ENCODE peak calls at places on chromosomes 6 and 20, in five cellular contexts. S is upper lobe of left lung, B is GM12878, J is HepG2, X is K562. I is an unnamed sample.

GRCh38 chr20:37407117-37407566 is 61.2 kb downstream of the SRC start:
- ATAC-seq in X (peak; percentile 42), B (peak; percentile 2), S (peak; percentile 63), J (peak; percentile 5), I (peak; percentile 35)

GRCh38 chr6:403659-404655 is 12.4 kb downstream of the IRF4 start:
- ATAC-seq in S (no peak), X (peak; percentile 33), J (no peak), B (peak; percentile 25), I (no peak)

GRCh38 chr6:15689586-15690450 is 27.0 kb upstream of the DTNBP1 start:
- ATAC-seq in J (no peak), X (no peak), S (no peak), B (no peak), I (no peak)

GRCh38 chr6:81838031-81838430 is 85.5 kb upstream of the TENT5A start:
- ATAC-seq in S (peak; percentile 35), B (no peak), J (peak; percentile 54), X (no peak), I (no peak)

GRCh38 chr6:110332281-110332680 is 25.9 kb downstream of the METTL24 start:
- ATAC-seq in S (no peak), J (no peak), X (no peak), B (peak; percentile 73), I (no peak)

GRCh38 chr6:167898673-167899311 is 72.1 kb downstream of the AFDN start:
- ATAC-seq in J (no peak), S (peak; percentile 60), X (peak; percentile 59), B (peak; percentile 74), I (no peak)

GRCh38 chr6:163751032-163751525 is 336.6 kb downstream of the QKI start:
- ATAC-seq in X (no peak), J (no peak), S (no peak), B (no peak), I (no peak)

GRCh38 chr20:44598413-44599290 is 16.3 kb downstream of the PKIG start:
- ATAC-seq in X (peak; percentile 55), B (peak; percentile 75), J (peak; percentile 47), S (peak; percentile 45), I (peak; percentile 32)

GRCh38 chr6:15522856-15523529 is 139.8 kb downstream of the DTNBP1 start:
- ATAC-seq in J (no peak), X (peak; percentile 39), B (no peak), S (no peak), I (no peak)

GRCh38 chr20:5718896-5719595 is 31.2 kb upstream of the SHLD1 start:
- ATAC-seq in X (no peak), J (no peak), B (no peak), S (no peak), I (no peak)
- TF ChIP-seq POLR2AphosphoS5 in X (no peak), J (no peak), B (no peak), S (no peak), I (peak; percentile 30)

GRCh38 chr6:113172531-113172966 is 684.6 kb upstream of the MARCKS start:
- ATAC-seq in J (no peak), B (no peak), S (no peak), X (no peak), I (no peak)
- TF ChIP-seq EP300 in J (no peak), B (no peak), S (no peak), X (no peak), I (no peak)

GRCh38 chr20:39879296-39879695 is 809.7 kb downstream of the MAFB start:
- ATAC-seq in S (no peak), J (no peak), B (no peak), X (no peak), I (no peak)

GRCh38 chr20:39878809-39879208 is 810.2 kb downstream of the MAFB start:
- ATAC-seq in X (no peak), B (no peak), S (no peak), J (no peak), I (no peak)

GRCh38 chr20:39877792-39878191 is 811.2 kb downstream of the MAFB start:
- ATAC-seq in X (no peak), S (no peak), B (no peak), J (no peak), I (no peak)

GRCh38 chr20:39876974-39877615 is 811.9 kb downstream of the MAFB start:
- ATAC-seq in X (no peak), J (peak; percentile 50), B (no peak), S (no peak), I (no peak)

GRCh38 chr20:39878321-39878720 is 810.7 kb downstream of the MAFB start:
- ATAC-seq in J (no peak), S (no peak), X (no peak), B (no peak), I (no peak)
- TF ChIP-seq POLR2AphosphoS5 in J (no peak), S (no peak), X (no peak), B (no peak), I (no peak)

GRCh38 chr20:16574656-16575355 is 1.6 kb upstream of the KIF16B start:
- ATAC-seq in B (peak; percentile 80), S (peak; percentile 86), J (peak; percentile 88), X (peak; percentile 86), I (peak; percentile 83)
- TF ChIP-seq EP300 in B (no peak), S (no peak), J (no peak), X (no peak), I (no peak)

GRCh38 chr6:33771342-33772113 is 17.4 kb downstream of the LEMD2 start:
- ATAC-seq in X (peak; percentile 95), B (peak; percentile 89), S (peak; percentile 92), J (peak; percentile 62), I (peak; percentile 85)

GRCh38 chr6:33772902-33773472 is 15.9 kb downstream of the LEMD2 start:
- ATAC-seq in B (no peak), X (no peak), S (no peak), J (no peak), I (no peak)

GRCh38 chr6:33770116-33770832 is 18.7 kb downstream of the LEMD2 start:
- ATAC-seq in J (no peak), S (no peak), B (no peak), X (no peak), I (no peak)

GRCh38 chr6:33770833-33771341 is 18.0 kb downstream of the LEMD2 start:
- ATAC-seq in J (no peak), S (no peak), X (no peak), B (no peak), I (peak; percentile 5)

DNA sequence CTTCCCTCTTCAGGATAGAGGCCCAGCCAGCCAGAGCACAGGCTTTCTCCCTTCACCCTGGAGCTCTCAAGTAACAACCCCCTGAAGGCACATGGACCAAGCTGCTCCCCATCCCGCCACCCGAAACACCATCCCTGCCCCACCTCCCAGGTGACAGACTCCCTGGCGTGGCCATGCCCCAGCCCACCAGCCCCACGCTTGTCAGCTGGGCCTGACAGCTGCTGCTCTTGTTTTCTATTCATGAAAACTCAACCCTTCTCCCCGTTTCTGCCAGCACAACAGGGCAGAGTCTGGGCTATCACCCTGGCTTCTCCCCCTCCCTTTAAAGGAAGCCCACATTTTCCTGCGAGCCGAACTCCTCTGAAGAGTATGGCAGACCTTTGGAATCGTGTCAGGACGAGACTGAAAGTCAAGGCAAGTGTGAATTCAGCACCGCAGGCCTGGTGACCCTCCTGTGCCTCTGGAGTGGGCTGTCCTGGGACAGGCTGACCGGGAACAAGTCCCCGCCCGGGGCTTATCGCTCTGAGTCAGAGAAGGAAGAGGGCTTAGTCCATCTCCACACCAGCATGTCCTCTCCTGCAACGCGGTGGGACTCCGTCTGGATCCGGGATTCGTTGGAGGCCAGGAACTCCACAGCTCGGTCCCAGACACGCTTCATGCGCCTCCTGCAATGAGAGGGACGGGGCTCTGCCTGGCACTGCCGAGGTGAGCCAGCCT is 16.7 kb downstream of the LEMD2 start:
- ATAC-seq in S (no peak), B (peak; percentile 15), J (no peak), X (no peak), I (no peak)
- TF ChIP-seq POLR2AphosphoS5 in S (no peak), B (no peak), J (no peak), X (no peak), I (no peak)

GRCh38 chr6:97819680-97820079 is 536.7 kb upstream of the MMS22L start:
- ATAC-seq in S (no peak), B (no peak), J (no peak), X (no peak), I (no peak)
- TF ChIP-seq EP300 in S (no peak), B (no peak), J (no peak), X (no peak), I (no peak)

GRCh38 chr20:41177636-41178035 is 40.3 kb downstream of the PLCG1 start:
- ATAC-seq in X (no peak), B (no peak), S (no peak), J (no peak), I (peak; percentile 74)
- TF ChIP-seq POLR2AphosphoS5 in X (no peak), B (no peak), S (no peak), J (peak; percentile 9), I (peak; percentile 85)

GRCh38 chr6:22610127-22610526 is 40.8 kb downstream of the HDGFL1 start:
- ATAC-seq in J (no peak), X (no peak), B (no peak), S (no peak), I (no peak)
- TF ChIP-seq EP300 in J (no peak), X (no peak), B (no peak), S (no peak), I (no peak)

GRCh38 chr20:33373735-33374605 is 27.3 kb downstream of the CDK5RAP1 start:
- ATAC-seq in S (no peak), B (no peak), X (no peak), J (peak; percentile 96), I (no peak)
- TF ChIP-seq POLR2AphosphoS5 in S (no peak), B (no peak), X (no peak), J (no peak), I (peak; percentile 66)

GRCh38 chr6:106907754-106908153 is 66.8 kb downstream of the CD24 start:
- ATAC-seq in B (no peak), S (no peak), X (no peak), J (no peak), I (no peak)
- TF ChIP-seq EP300 in B (no peak), S (no peak), X (no peak), J (no peak), I (no peak)